ENCODE peak calls at places on chromosome 16, in eight cellular contexts. C is GM20000; B is CD4-positive, CD25-positive, alpha-beta regulatory T cell; S is NCI-H82; J is CD4-positive, alpha-beta T cell; M is DND-41; L is cardiac fibroblast; E is HTR-8/SVneo. Q is an unnamed sample.
A peak's percentile ranks its signal among the peaks of the same experiment; 100 is the strongest.

GRCh38 chr16:70610273-70611223 is 35.8 kb upstream of the IL34 start:
- DNase-seq in C (no peak), L (peak; percentile 39), E (no peak), B (no peak), S (no peak), M (no peak), J (no peak), Q (no peak)

GRCh38 chr16:28837672-28838557 is 8.2 kb downstream of the TUFM start:
- DNase-seq in E (no peak), B (no peak), C (no peak), J (no peak), S (no peak), L (no peak), M (no peak), Q (no peak)

GRCh38 chr16:11585460-11586374 is 1.0 kb downstream of the LITAF start:
- DNase-seq in J (no peak), S (no peak), M (no peak), C (peak; percentile 44), B (peak; percentile 10), L (peak; percentile 45), E (no peak), Q (no peak)

GRCh38 chr16:79008869-79009179 is 591.7 kb downstream of the MAF start:
- DNase-seq in J (no peak), L (no peak), B (no peak), M (no peak), E (no peak), S (no peak), C (no peak), Q (no peak)

GRCh38 chr16:84800579-84800978 is 19.2 kb upstream of the CRISPLD2 start:
- DNase-seq in L (no peak), J (no peak), S (no peak), E (no peak), C (no peak), B (no peak), M (no peak), Q (no peak)

GRCh38 chr16:57997176-57997527 is 3.3 kb downstream of the ZNF319 start:
- DNase-seq in E (no peak), S (no peak), B (no peak), M (no peak), L (no peak), J (no peak), C (no peak), Q (no peak)

GRCh38 chr16:17273142-17273561 is 197.6 kb downstream of the XYLT1 start:
- DNase-seq in M (no peak), L (peak; percentile 59), C (peak; percentile 52), J (no peak), E (no peak), S (no peak), B (no peak), Q (peak; percentile 44)

GRCh38 chr16:49398761-49399160 is 25.2 kb downstream of the C16orf78 start:
- DNase-seq in L (no peak), B (no peak), S (no peak), C (no peak), J (no peak), E (no peak), M (no peak), Q (no peak)

GRCh38 chr16:71526111-71526998 is at the start of gene CHST4:
- DNase-seq in L (peak; percentile 58), E (peak; percentile 83), J (no peak), S (peak; percentile 72), M (no peak), C (no peak), B (no peak), Q (no peak)

GRCh38 chr16:47778106-47778803 is 317.1 kb downstream of the PHKB start:
- DNase-seq in B (no peak), J (no peak), L (peak; percentile 10), E (no peak), M (no peak), S (no peak), C (no peak), Q (no peak)

GRCh38 chr16:89670496-89671431 is 13.1 kb downstream of the SPATA33 start:
- DNase-seq in E (no peak), B (no peak), L (peak; percentile 39), M (no peak), J (no peak), C (no peak), S (no peak), Q (no peak)

GRCh38 chr16:3070608-3071111 is 5.2 kb downstream of the IL32 start:
- DNase-seq in B (no peak), C (no peak), S (no peak), L (no peak), M (no peak), J (no peak), E (no peak), Q (no peak)

GRCh38 chr16:52095466-52095865 is 451.5 kb downstream of the TOX3 start:
- DNase-seq in E (no peak), L (no peak), M (no peak), C (no peak), J (no peak), S (peak; percentile 15), B (no peak), Q (no peak)

GRCh38 chr16:73057369-73058210 is 9.7 kb upstream of the ZFHX3 start:
- DNase-seq in S (peak; percentile 36), J (no peak), M (peak; percentile 19), C (peak; percentile 81), B (no peak), E (no peak), L (peak; percentile 59), Q (no peak)

GRCh38 chr16:47204736-47205499 is 61.2 kb upstream of the NETO2 start:
- DNase-seq in M (no peak), L (no peak), B (no peak), C (no peak), E (no peak), S (no peak), J (no peak), Q (no peak)

GRCh38 chr16:35752012-35752772 is 2292.8 kb downstream of the TP53TG3F start:
- DNase-seq in L (no peak), J (no peak), M (no peak), B (no peak), C (no peak), E (no peak), S (no peak), Q (no peak)

GRCh38 chr16:74296465-74297295 is at the start of gene PSMD7:
- DNase-seq in S (peak; percentile 92), J (peak; percentile 79), C (peak; percentile 87), M (peak; percentile 90), B (peak; percentile 84), L (peak; percentile 89), E (peak; percentile 94), Q (peak; percentile 73)

GRCh38 chr16:4692460-4693295 is 684 bp upstream of the NUDT16L1 start:
- DNase-seq in S (peak; percentile 42), C (no peak), B (no peak), E (no peak), J (no peak), M (no peak), L (no peak), Q (no peak)

GRCh38 chr16:11036040-11036439 is 91.7 kb downstream of the CLEC16A start:
- DNase-seq in C (no peak), M (no peak), J (no peak), L (no peak), B (no peak), S (no peak), E (no peak), Q (no peak)

GRCh38 chr16:66996324-66996982 is 8.1 kb downstream of the CES4A start:
- DNase-seq in M (no peak), E (no peak), B (no peak), L (peak; percentile 79), S (no peak), C (no peak), J (no peak), Q (no peak)

GRCh38 chr16:28974007-28974436 is 556 bp upstream of the SPNS1 start:
- DNase-seq in J (no peak), L (peak; percentile 80), M (peak; percentile 57), B (no peak), S (peak; percentile 86), E (peak; percentile 63), C (peak; percentile 36), Q (peak; percentile 60)

GRCh38 chr16:11181889-11182279 is 74.1 kb downstream of the SOCS1 start:
- DNase-seq in L (peak; percentile 23), J (no peak), C (no peak), S (no peak), B (no peak), E (no peak), M (peak; percentile 35), Q (no peak)

GRCh38 chr16:13999071-13999894 is 71.8 kb upstream of the MRTFB start:
- DNase-seq in B (no peak), L (no peak), J (no peak), M (no peak), E (no peak), C (peak; percentile 3), S (no peak), Q (no peak)

GRCh38 chr16:15509593-15510520 is 75.5 kb downstream of the BMERB1 start:
- DNase-seq in E (no peak), M (peak; percentile 4), B (no peak), S (peak; percentile 47), C (no peak), L (no peak), J (no peak), Q (no peak)

GRCh38 chr16:31354394-31355291 is at the start of gene ITGAX:
- DNase-seq in L (peak; percentile 30), B (no peak), J (no peak), E (peak; percentile 92), M (peak; percentile 13), C (peak; percentile 85), S (no peak), Q (no peak)

GRCh38 chr16:1565083-1565805 is 31.8 kb downstream of the TMEM204 start:
- DNase-seq in L (no peak), J (no peak), S (no peak), B (no peak), M (no peak), C (no peak), E (no peak), Q (no peak)

GRCh38 chr16:49603956-49604355 is 230.4 kb downstream of the C16orf78 start:
- DNase-seq in E (no peak), C (no peak), J (no peak), B (no peak), M (no peak), L (no peak), S (no peak), Q (no peak)

GRCh38 chr16:54290203-54291106 is 3.9 kb upstream of the IRX3 start:
- DNase-seq in J (no peak), B (no peak), C (no peak), E (no peak), S (no peak), M (no peak), L (no peak), Q (no peak)

GRCh38 chr16:14015017-14015416 is 56.1 kb upstream of the MRTFB start:
- DNase-seq in E (no peak), M (no peak), B (no peak), C (no peak), S (no peak), L (no peak), J (no peak), Q (no peak)